ENCODE peak calls at places on chromosome 14, in nine cellular contexts. K is neural progenitor cell, V is AG04450, Y is glutamatergic neuron, J is body of pancreas, B is GM10248, H is cardiac fibroblast, A is lung, R is HFFc6. C is an unnamed sample.
A peak's percentile ranks its signal among the peaks of the same experiment; 100 is the strongest.

GRCh38 chr14:103898204-103898603 is 30.1 kb upstream of the TDRD9 start:
- DNase-seq in K (no peak), V (no peak), Y (no peak), J (no peak), B (no peak), H (no peak), A (no peak), R (no peak), C (no peak)

GRCh38 chr14:20412422-20412821 is 879 bp downstream of the TEP1 start:
- DNase-seq in K (no peak), V (no peak), Y (no peak), J (no peak), B (peak; percentile 51), H (peak; percentile 27), A (no peak), R (no peak), C (no peak)

GRCh38 chr14:73833530-73834257 is 17.9 kb upstream of the PTGR2 start:
- DNase-seq in K (peak; percentile 23), V (no peak), Y (no peak), J (peak; percentile 48), B (no peak), H (peak; percentile 94), A (no peak), R (no peak), C (peak; percentile 88)

GRCh38 chr14:54348923-54349615 is 47.7 kb upstream of the CDKN3 start:
- DNase-seq in K (no peak), V (no peak), Y (no peak), J (no peak), B (no peak), H (peak; percentile 68), A (no peak), R (no peak), C (no peak)

GRCh38 chr14:55780156-55780946 is 200.3 kb downstream of the KTN1 start:
- DNase-seq in K (no peak), V (no peak), Y (no peak), J (peak; percentile 86), B (no peak), H (peak; percentile 97), A (peak; percentile 63), R (peak; percentile 18), C (no peak)

GRCh38 chr14:68401855-68402254 is 391.0 kb downstream of the ZFP36L1 start:
- DNase-seq in K (no peak), V (no peak), Y (no peak), J (no peak), B (peak; percentile 64), H (no peak), A (no peak), R (no peak), C (no peak)

GRCh38 chr14:68403794-68404522 is 388.9 kb downstream of the ZFP36L1 start:
- DNase-seq in K (no peak), V (no peak), Y (no peak), J (no peak), B (no peak), H (no peak), A (no peak), R (no peak), C (no peak)

GRCh38 chr14:95163666-95164065 is 6.3 kb upstream of the DICER1 start:
- DNase-seq in K (no peak), V (no peak), Y (no peak), J (no peak), B (no peak), H (peak; percentile 82), A (no peak), R (no peak), C (no peak)

GRCh38 chr14:99436247-99437180 is 44.1 kb downstream of the SETD3 start:
- DNase-seq in K (no peak), V (no peak), Y (no peak), J (no peak), B (no peak), H (no peak), A (peak; percentile 36), R (peak; percentile 56), C (no peak)

GRCh38 chr14:99437706-99438105 is 43.0 kb downstream of the SETD3 start:
- DNase-seq in K (no peak), V (no peak), Y (no peak), J (no peak), B (no peak), H (no peak), A (no peak), R (no peak), C (no peak)

GRCh38 chr14:99441157-99441870 is 39.3 kb downstream of the SETD3 start:
- DNase-seq in K (peak; percentile 48), V (no peak), Y (peak; percentile 69), J (no peak), B (no peak), H (peak; percentile 12), A (no peak), R (no peak), C (no peak)

GRCh38 chr14:99441918-99442317 is 38.7 kb downstream of the SETD3 start:
- DNase-seq in K (no peak), V (no peak), Y (no peak), J (no peak), B (no peak), H (no peak), A (no peak), R (no peak), C (no peak)

DNA sequence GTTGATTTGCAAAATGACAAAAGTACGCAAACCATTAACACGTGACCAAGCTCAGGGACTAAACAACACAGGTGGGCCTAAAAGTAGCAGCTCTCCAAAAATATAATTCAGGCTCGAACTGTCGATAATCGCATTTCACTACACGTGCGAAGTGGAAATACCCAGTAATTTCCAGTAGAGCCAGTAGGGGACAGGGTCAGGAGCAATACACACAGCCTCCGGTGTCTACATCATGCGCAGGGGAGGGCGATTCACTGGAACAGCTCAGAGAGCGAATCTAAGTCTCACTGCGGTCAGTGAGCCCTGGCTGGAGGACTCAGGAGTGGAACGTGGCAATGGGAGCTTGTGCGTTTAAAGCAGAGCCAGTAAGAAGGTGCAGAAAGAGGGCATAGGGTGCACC is 40.4 kb downstream of the SETD3 start:
- DNase-seq in K (no peak), V (no peak), Y (no peak), J (no peak), B (no peak), H (no peak), A (no peak), R (no peak), C (no peak)
- TF ChIP-seq CTCF in K (peak; percentile 21), V (no peak), Y (peak; percentile 16), J (no peak), B (no peak), H (no peak), A (no peak), R (no peak), C (no peak)

GRCh38 chr14:38761033-38761432 is 342.0 kb downstream of the SEC23A start:
- DNase-seq in K (no peak), V (no peak), Y (no peak), J (no peak), B (no peak), H (no peak), A (no peak), R (no peak), C (no peak)

GRCh38 chr14:38755036-38755435 is 348.0 kb downstream of the SEC23A start:
- DNase-seq in K (peak; percentile 33), V (no peak), Y (no peak), J (no peak), B (no peak), H (peak; percentile 3), A (no peak), R (no peak), C (no peak)

GRCh38 chr14:38762436-38762835 is 340.6 kb downstream of the SEC23A start:
- DNase-seq in K (no peak), V (no peak), Y (no peak), J (no peak), B (no peak), H (no peak), A (no peak), R (no peak), C (no peak)

GRCh38 chr14:38762845-38763244 is 340.2 kb downstream of the SEC23A start:
- DNase-seq in K (no peak), V (no peak), Y (no peak), J (no peak), B (no peak), H (no peak), A (no peak), R (no peak), C (no peak)

DNA sequence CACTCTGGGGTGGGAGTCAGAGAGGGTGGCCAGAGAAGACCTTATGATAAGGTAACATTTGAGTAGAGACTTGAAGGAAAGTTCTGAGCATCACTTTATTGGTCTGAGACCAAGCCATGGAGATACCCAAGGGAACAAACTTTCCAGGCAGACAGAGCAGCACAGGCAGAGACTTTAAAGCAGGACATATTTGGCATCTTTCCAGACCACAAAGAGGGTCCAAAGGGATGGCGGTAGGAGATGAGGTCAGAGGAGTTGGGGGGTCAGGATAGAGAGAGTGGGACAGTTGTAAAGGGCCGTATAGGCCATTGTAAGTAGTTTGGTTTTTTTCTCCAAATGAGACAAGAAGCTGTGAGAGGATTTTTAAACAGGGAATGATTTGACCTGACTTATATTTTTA is 344.4 kb downstream of the SEC23A start:
- DNase-seq in K (no peak), V (no peak), Y (no peak), J (no peak), B (no peak), H (no peak), A (no peak), R (no peak), C (no peak)
- TF ChIP-seq CTCF in K (no peak), V (no peak), Y (no peak), J (no peak), B (no peak), H (no peak), A (no peak), R (no peak), C (no peak)

DNA sequence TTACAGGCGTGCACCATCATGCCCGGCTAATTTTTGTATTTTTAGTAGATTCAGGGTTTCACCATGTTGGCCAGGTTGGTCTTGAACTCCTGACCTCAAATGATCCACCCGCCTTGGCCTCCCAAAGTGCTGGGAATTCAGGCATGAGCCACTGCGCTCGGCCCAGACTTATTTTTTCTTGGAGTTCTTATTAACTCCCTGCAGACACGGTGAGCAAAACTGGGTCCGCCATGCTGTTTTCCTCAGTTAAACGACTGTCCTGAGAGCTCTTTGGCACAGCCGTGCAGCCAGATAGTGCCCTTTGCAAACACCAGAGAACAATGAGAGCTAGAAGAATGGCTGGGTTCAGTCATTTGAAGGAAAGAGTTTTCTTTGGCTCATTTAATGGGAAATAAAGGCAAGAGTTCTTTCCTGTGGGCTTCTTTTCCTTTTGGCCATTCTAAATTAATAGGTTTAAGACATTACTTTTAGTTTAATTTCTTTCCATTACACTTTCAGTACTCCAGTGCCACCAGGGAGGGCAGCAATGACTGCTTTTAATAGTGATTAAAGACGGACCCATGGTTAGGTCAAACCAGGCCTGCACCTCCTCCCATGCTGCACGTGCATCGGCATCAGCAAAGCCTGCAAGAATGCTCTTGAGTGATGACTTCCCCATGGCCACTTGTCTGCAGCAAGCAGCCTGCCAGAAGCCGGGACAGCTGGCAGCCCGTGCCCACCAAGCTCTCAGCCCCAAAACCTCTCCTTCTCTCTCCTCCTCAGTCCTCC is 60.7 kb downstream of the VCPKMT start:
- DNase-seq in K (peak; percentile 10), V (no peak), Y (no peak), J (no peak), B (no peak), H (no peak), A (no peak), R (no peak), C (peak; percentile 18)
- TF ChIP-seq CTCF in K (peak; percentile 16), V (peak; percentile 5), Y (no peak), J (no peak), B (no peak), H (no peak), A (no peak), R (no peak), C (peak; percentile 45)

DNA sequence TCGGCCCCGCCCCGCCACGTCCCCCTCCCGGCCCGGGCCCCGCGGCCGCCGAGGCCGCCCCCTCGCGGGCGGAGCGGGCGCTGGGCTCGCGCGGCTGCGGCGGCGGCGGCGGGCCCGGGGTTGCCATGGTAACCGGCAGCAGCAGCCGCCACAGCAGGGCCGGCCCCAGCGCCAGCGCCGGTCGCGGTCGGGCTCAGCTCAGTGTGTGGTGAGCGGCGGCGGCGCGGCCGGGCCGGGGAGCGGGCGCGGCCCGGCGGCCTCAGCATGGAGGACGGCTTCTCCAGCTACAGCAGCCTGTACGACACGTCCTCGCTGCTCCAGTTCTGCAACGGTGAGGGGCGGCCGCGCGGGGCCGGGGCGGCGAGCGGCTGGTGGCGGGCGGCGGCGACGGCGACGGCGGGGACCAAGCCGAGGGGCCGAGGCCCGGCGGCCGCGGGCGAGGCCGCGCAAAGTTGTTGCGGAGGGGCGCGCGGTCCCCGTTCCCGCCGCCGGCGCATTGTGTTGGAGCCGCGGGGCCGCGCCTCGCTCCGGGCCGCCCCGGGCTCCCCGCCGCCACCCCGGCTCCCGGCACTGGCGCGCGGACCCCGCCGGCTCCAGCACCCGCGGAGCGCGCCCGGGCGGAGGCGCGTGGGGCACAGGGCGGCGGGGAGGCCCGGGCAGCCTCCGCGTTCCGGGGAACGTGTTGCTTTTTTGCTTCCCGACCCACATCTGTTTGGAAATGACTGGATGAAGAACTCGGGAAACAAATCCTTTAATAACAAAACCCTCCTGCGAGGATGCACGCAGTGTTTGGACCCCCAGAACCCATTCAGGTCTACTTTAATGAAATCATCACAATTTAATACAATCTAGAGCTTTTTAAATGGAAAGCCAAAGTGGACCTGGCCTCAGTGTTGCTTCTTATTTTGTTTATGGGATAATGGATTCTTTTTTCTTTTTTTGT is at the start of gene EML1:
- DNase-seq in K (peak; percentile 96), V (peak; percentile 21), Y (peak; percentile 93), J (peak; percentile 92), B (peak; percentile 94), H (peak; percentile 89), A (peak; percentile 71), R (peak; percentile 77), C (no peak)
- TF ChIP-seq CTCF in K (no peak), V (no peak), Y (no peak), J (no peak), B (peak; percentile 47), H (no peak), A (no peak), R (no peak), C (no peak)

C was measured in chondrocyte.